ENCODE peak calls at places on chromosomes 2 and 18, in seven cellular contexts. H, K, R, L, C, G and W are unnamed samples.

GRCh38 chr2:171655584-171655983 is 31.7 kb upstream of the DYNC1I2 start:
- DNase-seq in H (no peak), K (no peak), R (no peak), L (no peak), C (no peak), G (no peak), W (no peak)

GRCh38 chr2:176533505-176534193 is 264.4 kb downstream of the MTX2 start:
- DNase-seq in H (no peak), K (no peak), R (no peak), L (no peak), C (no peak), G (no peak), W (no peak)

GRCh38 chr2:159094173-159094737 is 125.8 kb downstream of the TANC1 start:
- DNase-seq in H (peak; percentile 88), K (no peak), R (no peak), L (no peak), C (no peak), G (peak; percentile 81), W (no peak)

GRCh38 chr2:47907097-47907781 is 941 bp upstream of the FBXO11 start:
- DNase-seq in H (no peak), K (peak; percentile 27), R (no peak), L (peak; percentile 42), C (no peak), G (peak; percentile 60), W (peak; percentile 53)

GRCh38 chr2:171102802-171103201 is 57.9 kb downstream of the TLK1 start:
- DNase-seq in H (no peak), K (no peak), R (no peak), L (no peak), C (no peak), G (no peak), W (no peak)

GRCh38 chr18:21826196-21826595 is 85.6 kb downstream of the MIB1 start:
- DNase-seq in H (no peak), K (peak; percentile 47), R (no peak), L (no peak), C (no peak), G (no peak), W (no peak)

GRCh38 chr2:66434679-66435548 is at the start of gene MEIS1:
- DNase-seq in H (peak; percentile 95), K (peak; percentile 94), R (no peak), L (no peak), C (no peak), G (peak; percentile 87), W (no peak)

GRCh38 chr2:223941579-223942277 is 3.4 kb downstream of the WDFY1 start:
- DNase-seq in H (no peak), K (no peak), R (no peak), L (no peak), C (no peak), G (no peak), W (peak; percentile 23)

GRCh38 chr2:429142-429541 is 141.3 kb upstream of the ALKAL2 start:
- DNase-seq in H (no peak), K (no peak), R (no peak), L (no peak), C (no peak), G (no peak), W (no peak)

GRCh38 chr2:99255491-99256318 is at the start of gene LYG2:
- DNase-seq in H (no peak), K (no peak), R (no peak), L (no peak), C (no peak), G (no peak), W (no peak)

GRCh38 chr2:204914708-204915107 is 369.4 kb downstream of the PARD3B start:
- DNase-seq in H (no peak), K (no peak), R (no peak), L (no peak), C (no peak), G (no peak), W (no peak)

GRCh38 chr2:239264838-239265651 is 135.8 kb downstream of the HDAC4 start:
- DNase-seq in H (peak; percentile 76), K (peak; percentile 53), R (no peak), L (peak; percentile 75), C (peak; percentile 56), G (peak; percentile 75), W (peak; percentile 79)

GRCh38 chr2:241275504-241275903 is 40.0 kb downstream of the HDLBP start:
- DNase-seq in H (no peak), K (no peak), R (no peak), L (no peak), C (no peak), G (no peak), W (no peak)

GRCh38 chr18:71431171-71431570 is 1113.0 kb downstream of the CBLN2 start:
- DNase-seq in H (no peak), K (no peak), R (no peak), L (no peak), C (no peak), G (no peak), W (no peak)

GRCh38 chr2:55107428-55107827 is 57.2 kb upstream of the RTN4 start:
- DNase-seq in H (no peak), K (peak; percentile 49), R (no peak), L (no peak), C (no peak), G (no peak), W (no peak)

GRCh38 chr2:160194946-160195345 is 5.1 kb downstream of the ITGB6 start:
- DNase-seq in H (no peak), K (no peak), R (no peak), L (peak; percentile 70), C (no peak), G (no peak), W (no peak)

GRCh38 chr2:168545439-168546082 is 89.5 kb downstream of the CERS6 start:
- DNase-seq in H (no peak), K (peak; percentile 22), R (peak; percentile 12), L (no peak), C (peak; percentile 39), G (peak; percentile 40), W (no peak)
- H3K4me3 ChIP-seq in H (no peak overlapping the region), K (no peak overlapping the region), R (no peak overlapping the region), L (no peak overlapping the region), C (no peak overlapping the region), G (no peak overlapping the region), W (no peak overlapping the region)

GRCh38 chr18:23145613-23146012 is 10.3 kb downstream of the CABLES1 start:
- DNase-seq in H (no peak), K (no peak), R (no peak), L (no peak), C (no peak), G (no peak), W (no peak)
- H3K27ac ChIP-seq in H (no peak overlapping the region), K (no peak overlapping the region), R (no peak overlapping the region), L (no peak overlapping the region), C (no peak overlapping the region), G (no peak overlapping the region), W (no peak overlapping the region)

DNA sequence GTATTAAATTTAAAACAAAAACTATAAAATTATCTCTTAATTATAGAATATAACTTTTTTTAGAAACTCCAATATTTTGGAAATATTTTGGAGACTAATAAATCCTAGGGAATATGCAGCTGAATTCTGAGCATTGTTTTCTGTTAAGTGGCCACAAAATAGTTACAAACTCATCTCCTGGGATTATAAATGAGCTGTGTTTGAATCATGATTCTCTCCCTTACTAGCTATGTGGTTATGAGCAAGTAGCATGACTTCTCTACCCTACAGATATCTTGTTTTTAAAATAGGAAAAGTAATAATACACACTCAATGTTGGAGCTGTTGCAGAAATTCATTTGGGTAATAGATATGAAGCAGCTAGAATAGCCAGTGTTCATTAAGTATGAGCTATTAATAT is 137.9 kb upstream of the ITGA4 start:
- DNase-seq in H (no peak), K (no peak), R (no peak), L (no peak), C (no peak), G (no peak), W (no peak)
- H3K4me3 ChIP-seq in H (no peak overlapping the region), K (no peak overlapping the region), R (no peak overlapping the region), L (no peak overlapping the region), C (no peak overlapping the region), G (no peak overlapping the region), W (no peak overlapping the region)

GRCh38 chr18:12599543-12599942 is 58.4 kb downstream of the SPIRE1 start:
- DNase-seq in H (no peak), K (no peak), R (no peak), L (no peak), C (peak; percentile 48), G (no peak), W (no peak)

GRCh38 chr18:12597775-12598174 is 60.1 kb downstream of the SPIRE1 start:
- DNase-seq in H (peak; percentile 73), K (peak; percentile 54), R (no peak), L (no peak), C (peak; percentile 47), G (no peak), W (no peak)

GRCh38 chr18:12595571-12596255 is 62.2 kb downstream of the SPIRE1 start:
- DNase-seq in H (no peak), K (no peak), R (no peak), L (no peak), C (no peak), G (no peak), W (no peak)

GRCh38 chr18:12599966-12600365 is 57.9 kb downstream of the SPIRE1 start:
- DNase-seq in H (no peak), K (no peak), R (no peak), L (no peak), C (no peak), G (no peak), W (no peak)

GRCh38 chr18:12598181-12598921 is 59.6 kb downstream of the SPIRE1 start:
- DNase-seq in H (no peak), K (peak; percentile 55), R (no peak), L (no peak), C (no peak), G (no peak), W (no peak)
- H3K27ac ChIP-seq in H (peak overlapping the region; percentile 11), K (peak overlapping the region; percentile 77), R (no peak overlapping the region), L (no peak overlapping the region), C (no peak overlapping the region), G (no peak overlapping the region), W (no peak overlapping the region)

GRCh38 chr2:226536410-226536809 is 263.2 kb downstream of the IRS1 start:
- DNase-seq in H (no peak), K (no peak), R (no peak), L (no peak), C (no peak), G (no peak), W (no peak)

GRCh38 chr2:226544581-226545210 is 254.9 kb downstream of the IRS1 start:
- DNase-seq in H (no peak), K (no peak), R (no peak), L (no peak), C (no peak), G (no peak), W (no peak)

GRCh38 chr2:226540204-226540994 is 259.2 kb downstream of the IRS1 start:
- DNase-seq in H (no peak), K (no peak), R (no peak), L (no peak), C (no peak), G (no peak), W (no peak)
- H3K4me3 ChIP-seq in H (no peak overlapping the region), K (no peak overlapping the region), R (no peak overlapping the region), L (no peak overlapping the region), C (no peak overlapping the region), G (no peak overlapping the region), W (no peak overlapping the region)